ENCODE peak calls at places on chromosomes 12 and 14, in five cellular contexts. F is occipital lobe; U is CD8-positive, alpha-beta T cell; Q is NCI-H2081; W is GM03348. O is an unnamed sample.
A peak's percentile ranks its signal among the peaks of the same experiment; 100 is the strongest.

GRCh38 chr14:102733326-102733725 is 43.9 kb upstream of the TRAF3 start:
- DNase-seq in F (no peak), U (peak; percentile 27), Q (no peak), W (no peak), O (no peak)

GRCh38 chr12:88575361-88575959 is 4.8 kb downstream of the KITLG start:
- DNase-seq in F (no peak), U (no peak), Q (peak; percentile 31), W (no peak), O (no peak)

GRCh38 chr12:49872381-49872780 is 29.5 kb upstream of the BCDIN3D start:
- DNase-seq in F (no peak), U (peak; percentile 35), Q (no peak), W (no peak), O (no peak)

GRCh38 chr14:71650187-71650586 is 282.0 kb upstream of the RGS6 start:
- DNase-seq in F (no peak), U (no peak), Q (no peak), W (no peak), O (no peak)

GRCh38 chr12:82527165-82527780 is 159.4 kb upstream of the TMTC2 start:
- DNase-seq in F (peak; percentile 49), U (no peak), Q (peak; percentile 76), W (peak; percentile 54), O (peak; percentile 72)

GRCh38 chr14:52918486-52918885 is 32.4 kb downstream of the FERMT2 start:
- DNase-seq in F (no peak), U (no peak), Q (no peak), W (peak; percentile 54), O (no peak)

GRCh38 chr14:24630872-24631477 is 3.0 kb downstream of the GZMB start:
- DNase-seq in F (no peak), U (no peak), Q (peak; percentile 85), W (peak; percentile 41), O (no peak)

GRCh38 chr14:84254205-84254788 is 1275.6 kb upstream of the FLRT2 start:
- DNase-seq in F (no peak), U (no peak), Q (no peak), W (no peak), O (no peak)

GRCh38 chr12:4203772-4204376 is 69.7 kb upstream of the CCND2 start:
- DNase-seq in F (no peak), U (no peak), Q (no peak), W (no peak), O (no peak)

GRCh38 chr12:3968523-3968922 is 95.3 kb upstream of the PARP11 start:
- DNase-seq in F (no peak), U (no peak), Q (no peak), W (no peak), O (no peak)

GRCh38 chr14:88229428-88229827 is 93.6 kb downstream of the KCNK10 start:
- DNase-seq in F (no peak), U (no peak), Q (no peak), W (no peak), O (no peak)

GRCh38 chr14:61565181-61565580 is 130.1 kb upstream of the HIF1A start:
- DNase-seq in F (no peak), U (no peak), Q (no peak), W (no peak), O (no peak)

GRCh38 chr14:29489911-29490310 is 437.7 kb downstream of the PRKD1 start:
- DNase-seq in F (peak; percentile 22), U (no peak), Q (no peak), W (no peak), O (no peak)

GRCh38 chr14:79480212-79480611 is 731.1 kb downstream of the DIO2 start:
- DNase-seq in F (no peak), U (no peak), Q (no peak), W (no peak), O (no peak)

GRCh38 chr14:64706119-64706465 is 1.9 kb downstream of the PLEKHG3 start:
- DNase-seq in F (no peak), U (no peak), Q (no peak), W (no peak), O (no peak)

GRCh38 chr14:87615822-87616679 is 376.9 kb downstream of the GALC start:
- DNase-seq in F (no peak), U (no peak), Q (peak; percentile 57), W (peak; percentile 57), O (peak; percentile 51)

GRCh38 chr14:65817011-65817410 is 404.5 kb downstream of the FUT8 start:
- DNase-seq in F (no peak), U (no peak), Q (no peak), W (no peak), O (no peak)

GRCh38 chr14:99902925-99903324 is 109.7 kb downstream of the EML1 start:
- DNase-seq in F (no peak), U (no peak), Q (no peak), W (no peak), O (no peak)

GRCh38 chr14:76876076-76876475 is 49.9 kb downstream of the LRRC74A start:
- DNase-seq in F (peak; percentile 34), U (peak; percentile 68), Q (peak; percentile 78), W (peak; percentile 91), O (peak; percentile 92)

GRCh38 chr14:22561661-22562579 is 27.1 kb downstream of the DAD1 start:
- DNase-seq in F (no peak), U (peak; percentile 85), Q (no peak), W (no peak), O (no peak)

GRCh38 chr14:50318031-50318626 is 6.0 kb downstream of the DMAC2L start:
- DNase-seq in F (no peak), U (no peak), Q (peak; percentile 32), W (peak; percentile 58), O (peak; percentile 48)

GRCh38 chr12:91216871-91217270 is 34.3 kb upstream of the DCN start:
- DNase-seq in F (no peak), U (no peak), Q (no peak), W (no peak), O (no peak)

GRCh38 chr14:35821546-35822411 is 4.4 kb upstream of the BRMS1L start:
- DNase-seq in F (no peak), U (no peak), Q (peak; percentile 16), W (peak; percentile 58), O (peak; percentile 21)

GRCh38 chr12:68440068-68440581 is 108.0 kb upstream of the MDM1 start:
- DNase-seq in F (no peak), U (no peak), Q (no peak), W (peak; percentile 33), O (no peak)

GRCh38 chr12:38669530-38669929 is 235.9 kb downstream of the CPNE8 start:
- DNase-seq in F (no peak), U (no peak), Q (no peak), W (no peak), O (no peak)

GRCh38 chr12:17038923-17039322 is 433.0 kb upstream of the LMO3 start:
- DNase-seq in F (no peak), U (no peak), Q (no peak), W (no peak), O (no peak)

GRCh38 chr12:27899151-27899661 is 73.3 kb downstream of the PTHLH start:
- DNase-seq in F (no peak), U (no peak), Q (no peak), W (peak; percentile 86), O (peak; percentile 97)

GRCh38 chr12:75011120-75011519 is 198.5 kb downstream of the KCNC2 start:
- DNase-seq in F (no peak), U (no peak), Q (no peak), W (no peak), O (no peak)

GRCh38 chr12:116026768-116027550 is 250.5 kb downstream of the MED13L start:
- DNase-seq in F (no peak), U (no peak), Q (no peak), W (no peak), O (no peak)

GRCh38 chr14:68404652-68405183 is 388.1 kb downstream of the ZFP36L1 start:
- DNase-seq in F (no peak), U (no peak), Q (no peak), W (no peak), O (no peak)

GRCh38 chr12:20985399-20985798 is 145.6 kb upstream of the SLCO1B1 start:
- DNase-seq in F (no peak), U (no peak), Q (no peak), W (no peak), O (no peak)

GRCh38 chr14:102654298-102654697 is 61.8 kb downstream of the RCOR1 start:
- DNase-seq in F (no peak), U (no peak), Q (no peak), W (no peak), O (no peak)

GRCh38 chr12:3218150-3218845 is 141.1 kb downstream of the TSPAN9 start:
- DNase-seq in F (peak; percentile 38), U (no peak), Q (peak; percentile 74), W (peak; percentile 94), O (peak; percentile 98)

GRCh38 chr14:68143341-68143807 is 323.8 kb downstream of the RAD51B start:
- DNase-seq in F (no peak), U (no peak), Q (no peak), W (peak; percentile 32), O (no peak)

O was measured in NCI-H2171.